ENCODE peak calls at places on chromosome 7, in eight cellular contexts. D is HCT116, B is H9, Q is PC-3, X is fibroblast of lung, K is neural progenitor cell, Z is PC-9, V is astrocyte. I is an unnamed sample.

GRCh38 chr7:22718200-22718711 is 8.7 kb upstream of the IL6 start:
- DNase-seq in K (peak; percentile 46), B (no peak), V (peak; percentile 94), X (peak; percentile 95), Z (peak; percentile 94), Q (peak; percentile 94), D (no peak), I (no peak)

GRCh38 chr7:37162106-37162505 is 286.6 kb downstream of the ELMO1 start:
- DNase-seq in K (no peak), D (no peak), V (no peak), Q (no peak), X (no peak), B (no peak), Z (no peak), I (no peak)

GRCh38 chr7:112407261-112407660 is 43.0 kb upstream of the IFRD1 start:
- DNase-seq in Z (no peak), K (no peak), D (no peak), Q (no peak), X (no peak), V (no peak), B (no peak), I (no peak)

GRCh38 chr7:73577627-73578341 is 595 bp downstream of the TBL2 start:
- DNase-seq in X (no peak), V (no peak), B (no peak), Z (no peak), Q (peak; percentile 12), K (no peak), D (no peak), I (no peak)

GRCh38 chr7:30924624-30925023 is 13.0 kb downstream of the AQP1 start:
- DNase-seq in Z (no peak), Q (no peak), X (no peak), V (no peak), B (peak; percentile 8), K (no peak), D (no peak), I (no peak)

GRCh38 chr7:28855538-28856217 is 102.5 kb downstream of the TRIL start:
- DNase-seq in K (no peak), Z (peak; percentile 99), Q (peak; percentile 99), X (peak; percentile 99), D (peak; percentile 92), V (peak; percentile 98), B (no peak), I (peak; percentile 64)

GRCh38 chr7:2807846-2808772 is 36.0 kb downstream of the GNA12 start:
- DNase-seq in K (no peak), V (no peak), Q (no peak), B (no peak), X (no peak), Z (no peak), D (no peak), I (no peak)

GRCh38 chr7:48426331-48426965 is 255.2 kb downstream of the ABCA13 start:
- DNase-seq in B (no peak), V (no peak), X (no peak), Q (no peak), Z (no peak), K (no peak), D (no peak), I (no peak)

GRCh38 chr7:30029696-30030095 is 1.5 kb downstream of the PLEKHA8 start:
- DNase-seq in Z (no peak), V (no peak), Q (no peak), B (no peak), X (peak; percentile 21), K (peak; percentile 23), D (no peak), I (peak; percentile 17)

GRCh38 chr7:23893942-23894890 is 184.2 kb downstream of the STK31 start:
- DNase-seq in V (peak; percentile 51), Z (no peak), Q (no peak), X (peak; percentile 59), B (no peak), D (no peak), K (no peak), I (no peak)

GRCh38 chr7:116689787-116690186 is 17.8 kb downstream of the MET start:
- DNase-seq in Q (peak; percentile 84), V (peak; percentile 73), Z (peak; percentile 67), D (no peak), K (no peak), B (no peak), X (peak; percentile 82), I (no peak)

GRCh38 chr7:54615-55014 is 137.8 kb upstream of the FAM20C start:
- DNase-seq in D (no peak), Z (no peak), B (no peak), K (no peak), X (no peak), Q (no peak), V (no peak), I (no peak)

GRCh38 chr7:75928600-75928939 is 13.6 kb downstream of the POR start:
- DNase-seq in X (no peak), V (no peak), K (no peak), Z (no peak), D (no peak), Q (no peak), B (no peak), I (no peak)

GRCh38 chr7:155466814-155467675 is 9.1 kb downstream of the EN2 start:
- DNase-seq in D (no peak), K (peak; percentile 94), Z (no peak), V (no peak), Q (no peak), B (peak; percentile 90), X (no peak), I (no peak)

GRCh38 chr7:10696064-10696463 is 277.6 kb upstream of the PHF14 start:
- DNase-seq in X (no peak), Z (no peak), V (no peak), D (no peak), B (no peak), K (peak; percentile 31), Q (no peak), I (peak; percentile 21)

GRCh38 chr7:158547817-158548216 is 39.8 kb downstream of the PTPRN2 start:
- DNase-seq in Z (no peak), K (no peak), Q (no peak), X (no peak), D (no peak), B (no peak), V (no peak), I (no peak)

GRCh38 chr7:65832281-65832680 is 40.6 kb upstream of the VKORC1L1 start:
- DNase-seq in V (peak; percentile 37), Q (peak; percentile 16), X (peak; percentile 45), B (peak; percentile 42), K (peak; percentile 52), Z (no peak), D (no peak), I (peak; percentile 43)

GRCh38 chr7:92830532-92831110 is 5.8 kb downstream of the CDK6 start:
- DNase-seq in B (no peak), Q (no peak), Z (no peak), K (no peak), D (no peak), X (peak; percentile 38), V (peak; percentile 35), I (no peak)

GRCh38 chr7:32501522-32501921 is 6.2 kb downstream of the AVL9 start:
- DNase-seq in D (peak; percentile 24), B (no peak), K (no peak), Q (peak; percentile 72), V (peak; percentile 82), Z (peak; percentile 59), X (peak; percentile 85), I (no peak)

GRCh38 chr7:152177696-152178404 is 152.4 kb downstream of the GALNT11 start:
- DNase-seq in Q (no peak), V (peak; percentile 16), K (no peak), B (no peak), D (no peak), X (peak; percentile 32), Z (no peak), I (no peak)

GRCh38 chr7:84529480-84530205 is 335.1 kb upstream of the SEMA3A start:
- DNase-seq in X (peak; percentile 89), D (peak; percentile 47), Q (peak; percentile 89), Z (peak; percentile 89), V (peak; percentile 86), K (no peak), B (no peak), I (peak; percentile 69)

GRCh38 chr7:80499350-80499955 is 12.4 kb downstream of the GNAT3 start:
- DNase-seq in V (peak; percentile 94), Z (peak; percentile 93), Q (peak; percentile 89), K (no peak), X (peak; percentile 96), D (peak; percentile 87), B (peak; percentile 51), I (peak; percentile 75)

DNA sequence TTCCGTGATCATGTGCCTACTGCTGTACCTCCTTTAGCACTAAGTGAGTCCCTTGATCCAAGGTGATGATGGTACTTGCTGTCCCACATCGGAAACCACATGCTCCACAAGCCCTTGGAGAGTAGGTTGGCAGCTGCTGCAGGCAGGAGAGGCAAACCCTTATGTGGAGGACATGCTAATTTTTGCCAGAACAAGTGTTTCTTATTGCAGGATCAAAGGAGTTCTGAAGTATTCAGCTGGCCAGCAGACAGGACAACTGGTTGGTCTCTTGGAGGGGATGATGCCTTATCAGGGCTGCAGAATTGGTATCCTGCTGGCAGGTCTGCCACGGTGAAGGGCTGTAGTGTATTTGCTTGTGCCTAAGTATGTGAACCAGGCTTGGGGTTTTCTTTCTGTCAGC is 36.8 kb downstream of the NACAD start:
- DNase-seq in V (no peak), B (no peak), K (no peak), Z (no peak), D (no peak), Q (no peak), X (no peak), I (no peak)
- H4K20me1 ChIP-seq in V (peaks cover 54% of the 10 kb centered on the region), B (no peaks in the 10 kb centered on the region), K (no peaks in the 10 kb centered on the region), Z (no peaks in the 10 kb centered on the region), D (no peaks in the 10 kb centered on the region), Q (no peaks in the 10 kb centered on the region), X (no peaks in the 10 kb centered on the region), I (no peaks in the 10 kb centered on the region)

GRCh38 chr7:81902536-81902935 is 132.7 kb upstream of the HGF start:
- DNase-seq in V (no peak), Z (no peak), K (no peak), X (no peak), Q (no peak), D (no peak), B (no peak), I (no peak)
- H4K20me1 ChIP-seq in V (no peaks in the 10 kb centered on the region), Z (no peaks in the 10 kb centered on the region), K (no peaks in the 10 kb centered on the region), X (no peaks in the 10 kb centered on the region), Q (no peaks in the 10 kb centered on the region), D (no peaks in the 10 kb centered on the region), B (no peaks in the 10 kb centered on the region), I (no peaks in the 10 kb centered on the region)

GRCh38 chr7:156778668-156779067 is 114.3 kb downstream of the LMBR1 start:
- DNase-seq in Z (no peak), X (no peak), V (no peak), Q (no peak), B (no peak), D (no peak), K (no peak), I (no peak)
- H4K20me1 ChIP-seq in Z (peaks cover 6% of the 10 kb centered on the region), X (no peaks in the 10 kb centered on the region), V (peaks cover 4% of the 10 kb centered on the region), Q (peaks cover 4% of the 10 kb centered on the region), B (no peaks in the 10 kb centered on the region), D (no peaks in the 10 kb centered on the region), K (no peaks in the 10 kb centered on the region), I (no peaks in the 10 kb centered on the region)

DNA sequence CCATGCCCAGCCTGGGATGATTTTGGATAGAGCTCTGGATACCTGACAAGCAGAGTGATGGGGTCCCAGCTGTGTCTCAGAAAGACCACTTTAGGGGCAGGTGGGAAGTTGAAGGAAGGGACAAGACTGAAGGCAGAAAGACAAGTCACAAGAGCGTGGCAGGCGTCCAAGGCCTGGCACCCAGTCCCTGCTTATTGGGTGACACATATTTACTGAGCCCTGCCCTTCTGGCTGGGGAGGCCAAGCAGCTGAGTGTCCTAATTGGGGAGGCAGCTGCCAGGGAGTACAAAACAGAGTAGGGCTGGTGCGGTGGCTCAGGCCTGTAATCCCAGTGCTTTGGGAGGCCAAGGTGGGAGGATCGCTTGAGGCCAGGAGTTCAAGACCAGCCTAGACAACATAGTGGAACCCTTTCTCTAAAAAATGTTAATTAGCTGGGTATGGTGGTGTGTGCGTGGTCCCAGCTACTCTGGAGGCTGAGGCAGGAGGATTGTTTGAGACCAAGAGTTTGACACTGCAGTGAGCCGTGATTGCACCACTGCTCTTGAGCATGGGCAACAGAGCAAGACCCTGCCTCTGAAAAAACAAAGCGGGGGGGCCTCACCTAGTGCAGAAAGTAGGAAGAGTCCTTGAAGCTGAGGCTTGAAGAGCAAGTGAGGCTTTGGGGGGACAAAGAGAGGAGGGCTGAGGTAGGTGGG is 53.0 kb upstream of the GTF2I start:
- DNase-seq in D (no peak), Z (peak; percentile 63), K (no peak), Q (peak; percentile 83), V (no peak), X (no peak), B (no peak), I (no peak)
- H4K20me1 ChIP-seq in D (no peaks in the 10 kb centered on the region), Z (no peaks in the 10 kb centered on the region), K (no peaks in the 10 kb centered on the region), Q (no peaks in the 10 kb centered on the region), V (no peaks in the 10 kb centered on the region), X (no peaks in the 10 kb centered on the region), B (peaks cover 2% of the 10 kb centered on the region), I (no peaks in the 10 kb centered on the region)